ENCODE peak calls at places on chromosomes 4 and X, in eight cellular contexts. I, J, T, K, N, V, X and C are unnamed samples.

GRCh38 chr4:113455081-113455480 is 306.5 kb downstream of the CAMK2D start:
- DNase-seq in I (no peak), J (no peak), T (no peak), K (no peak), N (no peak), V (no peak), X (no peak), C (no peak)

GRCh38 chr4:173257732-173258717 is 76.1 kb downstream of the HMGB2 start:
- DNase-seq in I (peak), J (peak), T (peak), K (peak), N (peak), V (peak), X (peak), C (peak)

GRCh38 chrX:18410038-18410437 is 15.4 kb upstream of the CDKL5 start:
- DNase-seq in I (peak), J (peak), T (no peak), K (no peak), N (peak), V (peak), X (no peak), C (peak)

GRCh38 chrX:120302434-120302833 is 8.8 kb downstream of the TMEM255A start:
- DNase-seq in I (no peak), J (no peak), T (no peak), K (no peak), N (no peak), V (no peak), X (no peak), C (no peak)

GRCh38 chr4:140296871-140297570 is 76.4 kb upstream of the SCOC start:
- DNase-seq in I (no peak), J (no peak), T (peak), K (no peak), N (no peak), V (peak), X (no peak), C (no peak)

GRCh38 chr4:52750819-52751348 is 341 bp downstream of the ERVMER34-1 start:
- DNase-seq in I (peak), J (peak), T (peak), K (no peak), N (no peak), V (no peak), X (no peak), C (peak)

GRCh38 chr4:97923096-97923495 is 220.2 kb downstream of the STPG2 start:
- DNase-seq in I (no peak), J (no peak), T (no peak), K (no peak), N (no peak), V (no peak), X (no peak), C (no peak)

GRCh38 chrX:124395145-124395858 is 48.9 kb downstream of the SH2D1A start:
- DNase-seq in I (no peak), J (no peak), T (no peak), K (no peak), N (no peak), V (no peak), X (no peak), C (no peak)

GRCh38 chrX:33324099-33324498 is 112.8 kb upstream of the DMD start:
- DNase-seq in I (no peak), J (no peak), T (no peak), K (no peak), N (no peak), V (no peak), X (no peak), C (no peak)

GRCh38 chr4:40289366-40290188 is 45.6 kb upstream of the CHRNA9 start:
- DNase-seq in I (no peak), J (no peak), T (no peak), K (no peak), N (peak), V (peak), X (no peak), C (peak)

DNA sequence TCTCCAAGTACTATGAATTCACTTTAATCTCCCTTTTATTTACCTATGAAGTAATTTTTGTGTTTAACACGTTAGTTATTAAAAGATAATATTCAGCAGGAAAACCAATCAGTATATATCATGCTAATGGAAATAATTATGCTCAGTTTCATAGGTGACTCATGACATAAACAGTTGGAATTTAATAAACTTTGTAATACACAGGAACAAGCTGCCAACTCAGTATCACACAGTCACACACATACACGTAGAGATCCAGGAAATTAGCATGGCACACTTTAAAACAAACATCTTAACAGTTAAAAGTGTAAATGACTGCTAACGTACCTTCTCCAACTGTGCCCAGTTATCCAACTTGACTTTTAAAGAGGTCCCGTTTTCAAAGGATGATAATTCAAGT is 2.3 kb downstream of the SPATA4 start:
- DNase-seq in I (no peak), J (peak), T (no peak), K (no peak), N (peak), V (peak), X (no peak), C (peak)
- H3K4me3 ChIP-seq in I (no peak), J (no peak), T (no peak), K (no peak), N (no peak), V (no peak), X (no peak), C (no peak)

GRCh38 chr4:107658400-107659326 is 61.4 kb downstream of the PAPSS1 start:
- DNase-seq in I (no peak), J (no peak), T (no peak), K (no peak), N (no peak), V (no peak), X (no peak), C (no peak)

GRCh38 chr4:107655289-107655688 is 64.7 kb downstream of the PAPSS1 start:
- DNase-seq in I (no peak), J (no peak), T (no peak), K (no peak), N (no peak), V (no peak), X (no peak), C (no peak)

DNA sequence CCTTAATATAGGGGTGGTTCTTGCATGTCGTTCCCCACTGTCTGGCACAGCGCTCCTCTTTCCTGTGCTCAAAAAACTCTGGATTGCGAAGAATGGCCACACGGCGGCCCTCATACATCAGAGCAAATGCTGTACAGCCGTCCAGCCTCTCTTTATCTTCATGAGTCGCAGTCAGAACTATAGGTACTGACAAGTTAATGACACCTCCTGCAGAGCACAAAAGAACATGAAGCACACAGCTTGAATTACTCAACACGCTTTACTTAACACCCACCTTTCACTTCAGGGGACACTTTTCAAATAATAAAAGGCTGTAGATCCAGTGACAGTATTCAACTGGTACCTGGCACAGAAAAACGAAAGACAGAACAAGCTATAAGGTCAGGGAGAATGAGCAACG is 65.3 kb downstream of the PAPSS1 start:
- DNase-seq in I (no peak), J (no peak), T (no peak), K (no peak), N (no peak), V (no peak), X (no peak), C (no peak)
- TF ChIP-seq CTCF in I (no peak), J (no peak), T (no peak), K (no peak), N (no peak), V (peak), X (peak), C (no peak)

GRCh38 chrX:137565318-137565904 is 516 bp upstream of the ZIC3 start:
- DNase-seq in I (no peak), J (no peak), T (no peak), K (no peak), N (no peak), V (no peak), X (no peak), C (no peak)
- H3K4me3 ChIP-seq in I (no peak), J (peak), T (peak), K (no peak), N (no peak), V (peak), X (peak), C (no peak)

DNA sequence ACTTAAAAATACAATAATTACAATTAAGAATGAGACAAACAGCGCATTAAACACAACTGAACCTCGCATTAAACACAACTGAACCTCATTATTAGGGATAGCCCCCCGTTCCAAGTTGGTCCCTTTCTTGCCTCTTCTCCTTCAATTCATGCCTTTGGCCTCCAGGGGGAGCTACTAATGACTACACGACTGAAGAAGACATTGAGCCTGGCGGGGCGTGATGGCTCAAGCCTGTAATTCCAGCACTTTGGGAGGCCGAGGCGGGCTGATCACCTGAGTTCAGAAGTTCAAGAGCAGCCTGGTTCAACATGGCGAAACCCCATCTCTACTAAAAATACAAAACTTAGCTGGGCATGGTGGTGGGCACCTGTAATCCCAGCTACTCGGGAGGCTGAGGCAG is 56.4 kb upstream of the NWD2 start:
- DNase-seq in I (no peak), J (no peak), T (no peak), K (no peak), N (no peak), V (no peak), X (no peak), C (no peak)
- TF ChIP-seq CTCF in I (no peak), J (no peak), T (no peak), K (no peak), N (no peak), V (no peak), X (no peak), C (no peak)

GRCh38 chrX:2781226-2781571 is 29.4 kb downstream of the XG start:
- DNase-seq in I (no peak), J (no peak), T (no peak), K (no peak), N (no peak), V (no peak), X (no peak), C (no peak)
- H3K4me3 ChIP-seq in I (no peak), J (no peak), T (no peak), K (no peak), N (no peak), V (no peak), X (no peak), C (no peak)

DNA sequence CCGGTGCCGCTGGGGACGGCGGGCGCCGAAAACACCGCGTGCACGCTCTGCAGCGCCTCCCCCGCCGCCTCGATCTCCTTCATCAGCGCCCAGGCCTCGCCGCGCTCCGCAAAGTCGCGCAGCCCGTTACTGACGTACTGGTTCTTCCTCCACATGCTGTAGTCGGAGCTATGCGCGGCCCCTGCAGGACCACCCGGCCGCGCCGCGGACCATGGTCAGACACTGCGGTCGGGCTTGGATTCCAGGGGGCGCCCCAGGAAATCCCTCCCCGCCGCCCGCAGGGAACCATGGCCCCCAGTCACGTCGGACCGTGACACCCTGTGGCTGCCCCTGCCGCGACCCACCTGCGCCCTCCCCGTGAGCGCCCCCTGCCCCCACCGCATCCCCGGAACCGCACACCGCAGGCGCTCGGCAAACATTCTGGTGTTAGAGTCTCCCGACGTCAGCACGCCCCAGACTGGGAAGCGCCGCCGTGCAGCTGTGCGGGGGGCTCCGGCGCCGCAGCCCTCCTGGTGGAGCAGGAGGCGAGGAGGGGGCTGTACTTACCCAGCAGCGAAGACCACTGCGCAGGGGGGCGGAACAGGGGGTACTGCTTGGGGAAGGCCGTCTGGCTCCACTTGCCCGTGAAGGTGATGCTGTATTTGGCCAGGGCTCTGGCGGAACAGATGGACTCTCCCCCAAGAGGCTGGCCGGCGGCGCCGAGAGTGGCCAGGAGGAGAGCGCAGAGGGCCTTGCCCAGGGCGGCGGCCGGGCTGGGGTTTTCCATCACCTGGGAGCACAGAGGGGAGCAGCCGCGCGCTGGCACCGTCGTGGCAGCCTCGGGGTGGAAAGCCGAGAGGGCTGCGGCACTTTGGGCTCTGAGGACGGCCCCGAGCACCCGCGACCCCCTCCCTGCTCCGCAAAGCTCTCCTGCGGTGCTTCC is 816 bp downstream of the SPON2 start:
- DNase-seq in I (no peak), J (no peak), T (peak), K (no peak), N (no peak), V (no peak), X (no peak), C (no peak)
- TF ChIP-seq CTCF in I (no peak), J (no peak), T (no peak), K (no peak), N (no peak), V (no peak), X (no peak), C (no peak)

GRCh38 chrX:154412468-154412867 is 1.1 kb downstream of the TAFAZZIN start:
- DNase-seq in I (no peak), J (no peak), T (no peak), K (no peak), N (no peak), V (no peak), X (peak), C (no peak)

GRCh38 chrX:154408659-154409221 is 314 bp downstream of the DNASE1L1 start:
- DNase-seq in I (no peak), J (no peak), T (no peak), K (no peak), N (no peak), V (no peak), X (no peak), C (no peak)

GRCh38 chrX:154411322-154411980 is at the start of gene TAFAZZIN:
- DNase-seq in I (peak), J (peak), T (peak), K (no peak), N (peak), V (peak), X (peak), C (peak)

GRCh38 chrX:154411981-154412340 is 622 bp downstream of the TAFAZZIN start:
- DNase-seq in I (peak), J (peak), T (peak), K (no peak), N (peak), V (peak), X (peak), C (peak)

DNA sequence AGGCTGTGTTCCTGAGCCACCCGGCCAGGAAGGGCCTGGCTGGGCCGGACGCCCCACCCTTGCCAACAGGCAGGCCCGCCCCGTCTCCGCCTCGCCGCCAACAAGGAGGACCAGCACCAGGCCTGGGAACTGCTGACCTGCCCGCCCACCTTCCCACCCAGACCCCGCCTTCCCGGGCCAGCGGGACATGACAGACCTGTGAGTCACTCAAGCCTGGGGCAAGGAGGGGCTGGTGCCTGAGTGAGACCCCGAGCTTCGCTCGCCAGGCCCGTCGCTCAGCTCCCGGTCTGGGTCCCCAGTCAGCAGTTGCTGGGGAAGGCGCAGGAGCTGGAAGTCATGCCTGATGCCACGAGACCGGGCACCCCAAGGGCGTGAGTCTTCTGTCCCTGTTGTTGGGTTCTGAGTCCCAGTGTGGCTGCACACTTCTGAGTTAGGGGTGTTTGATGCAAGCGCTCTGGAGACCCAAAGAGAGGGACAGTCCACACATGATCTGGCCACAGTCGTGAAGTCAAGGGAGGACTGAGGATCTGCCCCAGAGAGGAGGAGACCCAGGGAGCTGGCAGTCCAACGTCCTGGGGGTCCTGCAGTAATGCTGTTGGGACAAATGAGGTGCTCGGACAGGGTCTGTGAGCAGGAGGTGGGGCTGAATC is at the start of gene DNASE1L1:
- DNase-seq in I (peak), J (peak), T (peak), K (peak), N (peak), V (peak), X (peak), C (peak)
- H3K4me3 ChIP-seq in I (peak), J (peak), T (no peak), K (peak), N (peak), V (peak), X (peak), C (peak)